ENCODE peak calls at places on chromosome 18, in ten cellular contexts. X, S, P, Y, A, E, V, Q, W and K are unnamed samples.

GRCh38 chr18:76689646-76690264 is 132.6 kb upstream of the ZNF236 start:
- DNase-seq in Q (peak), P (no peak), V (no peak), S (no peak), W (no peak), X (no peak), E (no peak), A (no peak), Y (peak), K (no peak)

GRCh38 chr18:59629894-59630293 is 67.3 kb downstream of the CCBE1 start:
- DNase-seq in Y (no peak), P (no peak), V (no peak), W (no peak), S (no peak), A (no peak), Q (peak), E (no peak), X (no peak), K (no peak)

GRCh38 chr18:59180150-59180845 is 39.7 kb upstream of the GRP start:
- DNase-seq in S (peak), W (no peak), V (no peak), Q (no peak), X (no peak), P (no peak), A (no peak), E (peak), Y (peak), K (peak)

GRCh38 chr18:5295231-5295920 is at the start of gene ZBTB14:
- DNase-seq in Q (peak), X (peak), W (peak), E (peak), P (peak), A (peak), Y (no peak), S (no peak), V (peak), K (no peak)

GRCh38 chr18:74172697-74173433 is 24.5 kb downstream of the TIMM21 start:
- DNase-seq in X (no peak), V (no peak), S (no peak), A (no peak), E (no peak), Y (no peak), Q (no peak), W (no peak), P (no peak), K (no peak)

GRCh38 chr18:57801379-57802165 is 1.5 kb downstream of the ATP8B1 start:
- DNase-seq in E (no peak), Q (no peak), X (peak), Y (peak), W (no peak), S (no peak), V (no peak), A (no peak), P (no peak), K (no peak)

GRCh38 chr18:79567481-79568147 is 112.0 kb upstream of the CTDP1 start:
- DNase-seq in Y (peak), X (no peak), S (peak), W (no peak), P (no peak), V (no peak), Q (peak), A (no peak), E (peak), K (no peak)

GRCh38 chr18:29644276-29644675 is 1398.3 kb downstream of the DSC3 start:
- DNase-seq in V (no peak), Y (peak), E (peak), W (no peak), Q (no peak), P (no peak), A (no peak), X (no peak), S (no peak), K (no peak)

GRCh38 chr18:326846-327245 is 59.0 kb upstream of the THOC1 start:
- DNase-seq in Y (no peak), V (no peak), X (no peak), W (no peak), E (no peak), Q (no peak), A (no peak), P (no peak), S (no peak), K (peak)

GRCh38 chr18:38077219-38077618 is 511.6 kb upstream of the CELF4 start:
- DNase-seq in W (peak), A (no peak), E (no peak), X (no peak), P (no peak), Y (no peak), S (no peak), Q (no peak), V (no peak), K (no peak)

GRCh38 chr18:74898965-74899364 is 301.3 kb downstream of the ZNF407 start:
- DNase-seq in P (no peak), X (no peak), V (no peak), Y (peak), E (peak), W (peak), S (no peak), Q (no peak), A (no peak), K (no peak)

GRCh38 chr18:75422341-75422910 is 5.1 kb downstream of the SMIM21 start:
- DNase-seq in Y (peak), E (peak), W (peak), A (no peak), X (no peak), Q (no peak), P (no peak), S (no peak), V (no peak), K (no peak)

GRCh38 chr18:2173464-2173863 is 397.8 kb downstream of the METTL4 start:
- DNase-seq in Y (peak), V (no peak), X (no peak), E (peak), Q (no peak), W (peak), S (peak), A (peak), P (no peak), K (peak)

GRCh38 chr18:50154420-50154819 is 40.5 kb downstream of the MYO5B start:
- DNase-seq in Y (no peak), E (no peak), Q (no peak), A (no peak), V (no peak), P (no peak), W (no peak), X (no peak), S (no peak), K (no peak)

GRCh38 chr18:319745-320144 is 51.9 kb upstream of the THOC1 start:
- DNase-seq in W (no peak), Y (no peak), Q (no peak), P (no peak), X (no peak), E (no peak), S (no peak), V (no peak), A (no peak), K (no peak)

GRCh38 chr18:69599377-69599776 is 198.7 kb downstream of the DOK6 start:
- DNase-seq in W (no peak), Y (no peak), Q (no peak), A (no peak), S (no peak), P (no peak), V (no peak), E (no peak), X (no peak), K (no peak)

GRCh38 chr18:47150824-47151366 is 595 bp upstream of the HDHD2 start:
- DNase-seq in V (no peak), P (no peak), E (no peak), S (no peak), Y (no peak), X (peak), W (no peak), Q (no peak), A (no peak), K (no peak)

GRCh38 chr18:76483780-76484179 is 11.3 kb downstream of the ZNF516 start:
- DNase-seq in X (no peak), A (no peak), W (no peak), V (no peak), E (no peak), Y (no peak), Q (no peak), P (no peak), S (no peak), K (no peak)

GRCh38 chr18:49934457-49934856 is 121.1 kb upstream of the ACAA2 start:
- DNase-seq in W (no peak), A (no peak), Q (no peak), E (peak), V (no peak), Y (no peak), S (no peak), X (no peak), P (peak), K (no peak)

GRCh38 chr18:56967032-56967431 is 179.9 kb upstream of the BOD1L2 start:
- DNase-seq in E (no peak), A (no peak), V (no peak), P (no peak), Q (no peak), X (no peak), W (no peak), S (no peak), Y (no peak), K (no peak)

GRCh38 chr18:50281295-50281971 is at the start of gene MBD1:
- DNase-seq in Y (peak), Q (peak), V (peak), A (peak), E (peak), W (peak), S (peak), P (peak), X (peak), K (peak)

GRCh38 chr18:77762632-77763031 is 513.0 kb downstream of the GALR1 start:
- DNase-seq in A (no peak), V (no peak), S (no peak), E (no peak), X (no peak), P (no peak), W (no peak), Q (no peak), Y (no peak), K (no peak)

GRCh38 chr18:42113529-42114191 is 158.6 kb downstream of the PIK3C3 start:
- DNase-seq in Q (no peak), S (peak), X (no peak), A (peak), P (no peak), W (peak), V (no peak), E (peak), Y (peak), K (no peak)

GRCh38 chr18:30658306-30658705 is 384.2 kb downstream of the DSC3 start:
- DNase-seq in E (no peak), V (no peak), W (no peak), X (no peak), P (no peak), Y (no peak), A (no peak), S (no peak), Q (no peak), K (no peak)

GRCh38 chr18:2958819-2959298 is 54.1 kb downstream of the LPIN2 start:
- DNase-seq in E (peak), W (peak), V (no peak), A (peak), P (peak), Y (peak), X (peak), S (peak), Q (peak), K (no peak)

GRCh38 chr18:623760-624620 is 27.2 kb downstream of the CLUL1 start:
- DNase-seq in X (peak), A (peak), P (peak), Y (peak), V (peak), E (peak), Q (peak), W (peak), S (peak), K (peak)

GRCh38 chr18:25896178-25896780 is 194.1 kb downstream of the SS18 start:
- DNase-seq in V (no peak), X (peak), Q (no peak), E (peak), Y (peak), W (peak), P (peak), A (peak), S (no peak), K (peak)

GRCh38 chr18:48781990-48782368 is 168.8 kb downstream of the SMAD7 start:
- DNase-seq in W (no peak), Y (no peak), P (no peak), A (no peak), E (no peak), S (no peak), Q (no peak), X (peak), V (no peak), K (no peak)

GRCh38 chr18:48782381-48782841 is 168.4 kb downstream of the SMAD7 start:
- DNase-seq in E (no peak), P (no peak), A (no peak), V (no peak), Y (no peak), Q (peak), S (no peak), X (no peak), W (no peak), K (no peak)

GRCh38 chr18:48780151-48781001 is 170.4 kb downstream of the SMAD7 start:
- DNase-seq in A (no peak), Y (peak), Q (no peak), X (peak), E (peak), S (no peak), P (no peak), V (no peak), W (no peak), K (peak)

GRCh38 chr18:48779462-48779861 is 171.3 kb downstream of the SMAD7 start:
- DNase-seq in Q (no peak), S (no peak), X (no peak), Y (no peak), P (no peak), V (no peak), E (no peak), A (no peak), W (no peak), K (no peak)

DNA sequence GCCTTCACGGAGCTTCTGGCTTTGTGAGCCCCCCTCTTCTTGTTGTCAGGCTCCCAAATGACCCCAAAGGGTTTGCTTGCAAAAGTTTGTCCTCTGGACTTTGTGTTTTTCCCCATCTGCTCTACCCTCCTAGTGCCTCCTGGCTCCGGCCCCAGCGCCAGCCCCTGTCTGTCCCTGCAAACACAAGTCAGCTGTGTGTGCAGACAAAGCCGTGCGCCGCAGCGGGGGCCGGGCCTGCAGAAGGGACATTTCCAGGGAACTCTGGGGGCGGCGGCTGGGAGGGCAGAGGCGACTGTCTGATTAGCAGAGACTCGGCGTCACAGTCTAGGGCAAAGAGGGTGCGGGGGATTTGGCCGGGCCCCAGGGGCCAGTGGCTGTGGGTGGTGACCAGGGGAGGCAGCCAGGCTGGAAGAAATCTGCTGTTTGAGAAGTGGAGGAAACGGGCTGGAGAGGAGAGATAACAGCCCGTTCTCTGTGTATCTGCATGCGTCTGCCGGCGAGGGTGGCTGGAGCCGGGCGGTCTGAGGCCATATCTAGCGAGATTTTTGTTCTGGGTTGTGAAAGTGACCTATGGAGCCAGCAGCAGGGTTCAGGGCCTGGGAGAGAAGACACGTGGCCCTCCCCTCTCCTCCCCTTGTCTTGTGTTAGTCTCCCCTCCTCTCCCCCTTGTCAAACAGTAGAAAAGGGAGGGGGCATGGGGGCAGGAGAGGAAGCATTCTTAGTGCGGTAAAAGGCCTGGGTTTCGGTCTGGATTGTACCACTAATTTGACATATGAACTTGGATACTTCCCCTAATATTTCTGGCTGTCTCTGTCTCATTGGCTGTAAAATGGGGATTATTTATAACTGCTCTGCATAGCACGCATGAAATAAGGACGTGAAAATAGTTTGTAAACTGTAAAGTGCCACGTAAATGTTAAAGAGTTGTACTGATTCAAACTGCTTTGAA is 169.4 kb downstream of the SMAD7 start:
- DNase-seq in W (no peak), S (no peak), E (peak), A (peak), V (peak), Q (peak), P (peak), X (peak), Y (peak), K (peak)
- H3K4me3 ChIP-seq in W (no peak), S (peak), E (no peak), A (no peak), V (no peak), Q (no peak), P (no peak), X (peak), Y (no peak), K (peak)

GRCh38 chr18:48641981-48642380 is 103.2 kb downstream of the CTIF start:
- DNase-seq in E (peak), X (no peak), Q (no peak), A (no peak), W (no peak), P (no peak), S (no peak), Y (no peak), V (no peak), K (no peak)

GRCh38 chr18:48638451-48638850 is 99.6 kb downstream of the CTIF start:
- DNase-seq in V (no peak), E (no peak), S (no peak), Y (no peak), X (no peak), P (no peak), W (no peak), Q (no peak), A (no peak), K (no peak)

GRCh38 chr18:48640566-48641270 is 101.9 kb downstream of the CTIF start:
- DNase-seq in X (no peak), P (no peak), V (no peak), A (no peak), Q (no peak), S (no peak), Y (no peak), W (no peak), E (peak), K (no peak)

GRCh38 chr18:48638896-48639771 is 100.3 kb downstream of the CTIF start:
- DNase-seq in Q (no peak), X (no peak), W (no peak), V (no peak), S (no peak), A (no peak), E (no peak), P (no peak), Y (no peak), K (no peak)

DNA sequence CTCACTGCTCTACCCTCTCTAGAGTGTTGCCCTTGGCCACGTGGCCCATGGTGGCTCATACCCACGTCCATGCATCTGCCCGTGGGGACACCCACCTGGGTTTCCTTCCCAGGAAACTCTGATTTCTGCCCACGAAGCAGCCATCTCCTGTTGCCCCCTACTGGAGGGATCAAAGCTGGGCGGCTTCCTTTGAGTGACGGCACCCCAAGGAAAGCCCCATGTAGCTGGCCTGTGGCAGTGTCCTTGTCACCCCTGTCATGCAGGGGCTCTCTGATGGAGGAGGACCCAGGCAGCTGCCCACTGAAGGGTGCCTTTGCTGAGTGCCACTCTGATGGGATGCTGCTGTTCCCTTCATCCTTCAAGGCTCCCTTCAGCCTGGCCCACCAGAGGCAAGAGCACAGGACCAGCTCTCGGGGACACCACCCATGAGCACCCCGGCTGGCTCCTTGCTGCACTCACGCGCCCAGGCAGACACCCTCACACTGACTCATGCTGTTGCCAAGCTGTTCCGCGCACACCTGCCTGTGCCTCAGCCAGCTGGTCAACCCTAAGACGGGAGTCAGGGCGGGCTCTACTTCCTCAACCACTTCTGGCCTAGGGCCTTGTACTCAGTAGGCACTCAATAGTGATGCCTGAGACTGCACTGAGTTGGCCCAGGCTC is 101.1 kb downstream of the CTIF start:
- DNase-seq in P (peak), A (no peak), S (no peak), X (no peak), E (no peak), V (no peak), W (peak), Q (no peak), Y (no peak), K (no peak)
- TF ChIP-seq CTCF in P (peak), A (peak), S (peak), X (peak), E (peak), V (no peak), W (peak), Q (no peak), Y (peak), K (peak)

DNA sequence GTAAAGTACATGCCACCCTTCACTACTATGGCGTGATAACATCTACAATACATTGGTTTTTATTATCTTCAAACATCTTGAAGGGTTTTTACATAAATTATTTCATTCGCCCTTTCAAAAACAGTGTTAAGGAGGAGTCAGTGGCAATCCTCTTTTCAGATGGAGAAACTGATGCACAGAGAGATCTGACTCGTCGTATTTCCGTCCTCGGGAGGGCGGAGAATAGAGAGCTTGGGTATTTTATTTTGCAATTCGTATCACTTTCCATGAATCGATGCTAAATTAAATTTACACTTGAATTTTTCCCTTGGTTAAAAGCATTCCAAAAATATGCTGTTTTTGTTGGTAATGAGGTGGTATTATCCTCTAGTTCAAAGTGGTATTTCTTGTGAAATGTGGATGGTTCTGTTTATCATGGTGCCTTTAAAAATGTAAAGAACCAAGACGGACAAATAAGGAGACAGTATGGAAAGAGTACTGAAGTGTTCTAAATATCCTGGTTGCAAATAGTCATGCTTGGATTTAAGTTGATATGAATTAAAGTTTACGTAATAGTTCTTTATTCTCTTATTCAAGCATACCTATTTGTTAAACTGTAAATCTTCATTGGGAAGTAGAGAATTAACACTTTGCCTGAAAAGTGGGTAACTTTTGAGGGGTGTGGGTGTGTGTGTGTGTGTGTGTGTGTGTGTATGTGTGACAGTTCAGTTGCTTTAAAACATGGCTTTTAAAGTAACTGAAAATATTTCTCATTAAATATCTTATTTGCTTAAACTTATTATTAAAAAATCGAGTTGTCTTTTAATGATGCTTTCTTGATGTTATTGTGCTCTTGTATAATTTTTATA is 5.6 kb downstream of the PHLPP1 start:
- DNase-seq in Q (no peak), P (no peak), Y (no peak), S (no peak), A (no peak), E (no peak), W (no peak), V (no peak), X (no peak), K (no peak)
- H3K4me3 ChIP-seq in Q (no peak), P (no peak), Y (no peak), S (no peak), A (no peak), E (no peak), W (no peak), V (no peak), X (no peak), K (no peak)

DNA sequence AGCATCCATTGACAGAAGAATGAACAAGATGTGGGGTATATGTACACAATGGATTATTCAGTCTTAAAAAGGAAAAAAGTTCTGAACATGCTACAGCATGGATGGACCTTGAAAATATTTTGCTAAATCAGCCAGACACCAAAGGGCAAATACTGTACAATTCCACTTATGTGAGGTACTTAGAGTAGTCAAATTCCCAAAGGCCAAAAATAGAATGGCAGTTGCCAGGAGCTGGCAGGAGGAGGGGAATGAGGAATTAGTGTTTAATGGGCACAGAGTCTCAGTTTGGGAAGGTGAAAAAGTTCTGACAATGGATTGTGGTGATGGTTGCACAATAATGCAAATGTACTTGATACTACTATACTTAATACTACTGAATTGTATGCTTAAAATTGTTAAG is 193.2 kb downstream of the MBD2 start:
- DNase-seq in S (no peak), Q (no peak), A (no peak), W (no peak), E (no peak), X (no peak), V (no peak), P (no peak), Y (no peak), K (no peak)
- TF ChIP-seq CTCF in S (no peak), Q (no peak), A (no peak), W (no peak), E (no peak), X (no peak), V (no peak), P (no peak), Y (no peak), K (no peak)